ENCODE peak calls at places on chromosomes 3 and 15, in four cellular contexts. S is left ventricle myocardium inferior; E is GM10248; I is stimulated activated CD4-positive, alpha-beta T cell treated with anti-CD3 and anti-CD28 coated beads, TNF-alpha, amount 100 ng/mL, for 4 hours. T is an unnamed sample.

GRCh38 chr15:73637527-73637926 is 4.3 kb upstream of the NPTN start:
- DNase-seq in E (no peak), I (no peak), S (no peak), T (no peak)

GRCh38 chr3:50585919-50586762 is 16.8 kb downstream of the HEMK1 start:
- DNase-seq in I (no peak), S (no peak), E (peak), T (no peak)

GRCh38 chr3:30418443-30418842 is 188.0 kb upstream of the TGFBR2 start:
- DNase-seq in S (no peak), E (no peak), I (no peak), T (no peak)

GRCh38 chr15:75043509-75044257 is 20.3 kb downstream of the PPCDC start:
- DNase-seq in S (peak), E (peak), I (no peak), T (peak)

GRCh38 chr3:153289334-153289808 is 127.3 kb downstream of the RAP2B start:
- DNase-seq in E (no peak), S (no peak), I (no peak), T (peak)

GRCh38 chr3:101825904-101826445 is 23.3 kb upstream of the NFKBIZ start:
- DNase-seq in I (no peak), E (no peak), S (no peak), T (no peak)

GRCh38 chr15:34266751-34267150 is 41.9 kb downstream of the EMC4 start:
- DNase-seq in S (no peak), E (no peak), I (no peak), T (no peak)

GRCh38 chr15:98085003-98085639 is 124.6 kb downstream of the ARRDC4 start:
- DNase-seq in I (no peak), S (no peak), E (peak), T (peak)

GRCh38 chr3:138774529-138775253 is 60.0 kb downstream of the PIK3CB start:
- DNase-seq in E (no peak), S (no peak), I (no peak), T (peak)

GRCh38 chr3:42229942-42230688 is 35.9 kb downstream of the CCK start:
- DNase-seq in S (no peak), I (no peak), E (no peak), T (peak)

GRCh38 chr3:184145120-184145524 is 10.0 kb downstream of the EIF2B5 start:
- DNase-seq in S (peak), I (no peak), E (no peak), T (no peak)

GRCh38 chr3:48294611-48295263 is 38.7 kb downstream of the SPINK8 start:
- DNase-seq in S (no peak), E (no peak), I (no peak), T (no peak)

GRCh38 chr3:185353823-185354614 is 8.9 kb upstream of the MAP3K13 start:
- DNase-seq in I (peak), E (peak), S (peak), T (peak)

GRCh38 chr3:140711719-140712086 is 33.8 kb downstream of the TRIM42 start:
- DNase-seq in E (no peak), S (no peak), I (no peak), T (no peak)

GRCh38 chr3:51539291-51539891 is 872 bp downstream of the RAD54L2 start:
- DNase-seq in S (no peak), I (peak), E (peak), T (peak)

GRCh38 chr3:112894258-112894657 is 47.6 kb upstream of the CD200R1L start:
- DNase-seq in I (no peak), E (no peak), S (no peak), T (no peak)

GRCh38 chr3:62874398-62875102 is 666 bp downstream of the CADPS start:
- DNase-seq in I (no peak), E (peak), S (peak), T (no peak)

GRCh38 chr3:18376682-18377081 is 48.5 kb downstream of the SATB1 start:
- DNase-seq in I (no peak), S (no peak), E (no peak), T (no peak)

GRCh38 chr15:22873204-22873701 is 34.8 kb downstream of the NIPA2 start:
- DNase-seq in I (no peak), E (no peak), S (no peak), T (no peak)

GRCh38 chr3:3027976-3028567 is 82.1 kb downstream of the IL5RA start:
- DNase-seq in E (peak), S (no peak), I (no peak), T (no peak)

GRCh38 chr15:43249699-43250203 is 17.0 kb downstream of the TGM5 start:
- DNase-seq in I (no peak), E (peak), S (no peak), T (peak)

GRCh38 chr3:149879872-149880271 is 66.9 kb downstream of the RNF13 start:
- DNase-seq in E (peak), S (peak), I (no peak), T (peak)

GRCh38 chr3:42635111-42635510 is 18.4 kb upstream of the ZBTB47 start:
- DNase-seq in I (no peak), S (no peak), E (no peak), T (peak)

GRCh38 chr3:149969110-149969944 is 1.4 kb downstream of the PFN2 start:
- DNase-seq in S (peak), E (no peak), I (no peak), T (no peak)

GRCh38 chr3:128075516-128076464 is 23.6 kb downstream of the SEC61A1 start:
- DNase-seq in E (peak), S (peak), I (peak), T (peak)

T was measured in Kasumi-1.